ENCODE peak calls at places on chromosome 5, in six cellular contexts. J is mesenchymal stem cell, F is iris pigment epithelial cell, Q is NCI-H1092 treated with DMSO at 0.1 percent for 48 hours, X is AG04450, N is COR-L47. T is an unnamed sample.

GRCh38 chr5:61167382-61167781 is 5.1 kb upstream of the SMIM15 start:
- DNase-seq in J (peak), F (peak), Q (peak), X (no peak), N (peak), T (no peak)

GRCh38 chr5:113807384-113808053 is 294.0 kb downstream of the YTHDC2 start:
- DNase-seq in J (peak), F (peak), Q (peak), X (no peak), N (no peak), T (no peak)

GRCh38 chr5:5150667-5151066 is 10.5 kb downstream of the ADAMTS16 start:
- DNase-seq in J (no peak), F (no peak), Q (no peak), X (no peak), N (no peak), T (no peak)

GRCh38 chr5:141003791-141004601 is 37.7 kb downstream of the PCDHAC2 start:
- DNase-seq in J (peak), F (no peak), Q (peak), X (no peak), N (peak), T (peak)

GRCh38 chr5:57858905-57859304 is 376.3 kb upstream of the ACTBL2 start:
- DNase-seq in J (peak), F (no peak), Q (no peak), X (no peak), N (no peak), T (no peak)

GRCh38 chr5:4640793-4641192 is 499.3 kb upstream of the ADAMTS16 start:
- DNase-seq in J (no peak), F (peak), Q (no peak), X (no peak), N (no peak), T (peak)

GRCh38 chr5:57692582-57693487 is 210.2 kb upstream of the ACTBL2 start:
- DNase-seq in J (peak), F (peak), Q (no peak), X (peak), N (no peak), T (no peak)

GRCh38 chr5:128532127-128532526 is 5.9 kb downstream of the FBN2 start:
- DNase-seq in J (no peak), F (no peak), Q (no peak), X (no peak), N (no peak), T (no peak)

GRCh38 chr5:169904059-169904458 is 76.2 kb downstream of the INSYN2B start:
- DNase-seq in J (no peak), F (peak), Q (no peak), X (no peak), N (no peak), T (no peak)

GRCh38 chr5:96072138-96072790 is 110.6 kb upstream of the ELL2 start:
- DNase-seq in J (no peak), F (no peak), Q (no peak), X (no peak), N (no peak), T (no peak)

GRCh38 chr5:10615693-10616092 is 51.8 kb downstream of the ANKRD33B start:
- DNase-seq in J (no peak), F (no peak), Q (no peak), X (no peak), N (no peak), T (no peak)

GRCh38 chr5:52893105-52893504 is 96.0 kb upstream of the ITGA2 start:
- DNase-seq in J (peak), F (peak), Q (no peak), X (peak), N (no peak), T (no peak)

GRCh38 chr5:135890867-135891266 is 4.8 kb downstream of the IL9 start:
- DNase-seq in J (no peak), F (no peak), Q (no peak), X (no peak), N (no peak), T (no peak)

GRCh38 chr5:42547146-42547545 is 123.9 kb downstream of the GHR start:
- DNase-seq in J (peak), F (peak), Q (no peak), X (no peak), N (no peak), T (no peak)

GRCh38 chr5:123450641-123451421 is 27.6 kb upstream of the CEP120 start:
- DNase-seq in J (peak), F (peak), Q (peak), X (no peak), N (peak), T (peak)

GRCh38 chr5:153562189-153562588 is 71.7 kb downstream of the GRIA1 start:
- DNase-seq in J (peak), F (peak), Q (no peak), X (no peak), N (no peak), T (no peak)

GRCh38 chr5:1660511-1660910 is 136.8 kb upstream of the LPCAT1 start:
- DNase-seq in J (no peak), F (no peak), Q (no peak), X (no peak), N (no peak), T (no peak)